ENCODE peak calls at places on chromosomes 1 and 21, in six cellular contexts. Q is HCT116, W is hepatocyte, M is astrocyte, F is GM23338, I is MM.1S. R is an unnamed sample.

GRCh38 chr1:201461193-201461657 is 7.8 kb downstream of the PHLDA3 start:
- DNase-seq in Q (peak; percentile 86), W (peak; percentile 89), M (peak; percentile 97), F (no peak), I (no peak), R (peak; percentile 81)

GRCh38 chr1:63230722-63231121 is 91.6 kb upstream of the FOXD3 start:
- DNase-seq in Q (no peak), W (no peak), M (no peak), F (no peak), I (no peak), R (no peak)

GRCh38 chr21:35005077-35005476 is 44.0 kb downstream of the RUNX1 start:
- DNase-seq in Q (no peak), W (no peak), M (no peak), F (no peak), I (no peak), R (no peak)

GRCh38 chr1:78223417-78224215 is 177.8 kb downstream of the GIPC2 start:
- DNase-seq in Q (no peak), W (no peak), M (peak; percentile 42), F (no peak), I (no peak), R (no peak)

GRCh38 chr1:8571200-8571984 is 246.0 kb downstream of the RERE start:
- DNase-seq in Q (no peak), W (peak; percentile 33), M (peak; percentile 32), F (no peak), I (no peak), R (no peak)

GRCh38 chr1:13965770-13966398 is 265.9 kb downstream of the PRDM2 start:
- DNase-seq in Q (peak; percentile 43), W (peak; percentile 87), M (peak; percentile 39), F (peak; percentile 88), I (peak; percentile 66), R (no peak)

GRCh38 chr1:63127376-63127775 is 195.0 kb upstream of the FOXD3 start:
- DNase-seq in Q (no peak), W (no peak), M (peak; percentile 73), F (no peak), I (no peak), R (no peak)

GRCh38 chr1:78490861-78491310 is at the start of gene PTGFR:
- DNase-seq in Q (no peak), W (peak; percentile 31), M (peak; percentile 31), F (peak; percentile 79), I (no peak), R (no peak)

GRCh38 chr1:150575518-150576366 is 3.7 kb downstream of the MCL1 start:
- DNase-seq in Q (no peak), W (peak; percentile 13), M (no peak), F (peak; percentile 5), I (no peak), R (no peak)

GRCh38 chr1:62809788-62810187 is 25.9 kb downstream of the ATG4C start:
- DNase-seq in Q (no peak), W (no peak), M (no peak), F (no peak), I (peak; percentile 26), R (no peak)

GRCh38 chr21:40717008-40717407 is 129.9 kb downstream of the DSCAM start:
- DNase-seq in Q (no peak), W (peak; percentile 11), M (no peak), F (no peak), I (no peak), R (no peak)

GRCh38 chr1:16913866-16914662 is 7.7 kb upstream of the CROCC start:
- DNase-seq in Q (peak; percentile 84), W (peak; percentile 97), M (peak; percentile 76), F (peak; percentile 98), I (peak; percentile 95), R (peak; percentile 55)

GRCh38 chr1:228109962-228110488 is 926 bp upstream of the MRPL55 start:
- DNase-seq in Q (no peak), W (peak; percentile 71), M (peak; percentile 20), F (peak; percentile 60), I (no peak), R (no peak)

GRCh38 chr1:18682375-18682774 is 51.7 kb downstream of the PAX7 start:
- DNase-seq in Q (no peak), W (no peak), M (no peak), F (peak; percentile 32), I (no peak), R (no peak)

GRCh38 chr1:201346337-201346939 is 31.0 kb downstream of the TNNT2 start:
- DNase-seq in Q (peak; percentile 54), W (peak; percentile 74), M (peak; percentile 27), F (peak; percentile 88), I (peak; percentile 27), R (peak; percentile 62)

GRCh38 chr21:25421327-25422028 is 185.8 kb downstream of the MRPL39 start:
- DNase-seq in Q (no peak), W (peak; percentile 59), M (peak; percentile 20), F (peak; percentile 90), I (peak; percentile 47), R (no peak)

GRCh38 chr1:155871390-155871789 is 12.0 kb downstream of the SYT11 start:
- DNase-seq in Q (no peak), W (peak; percentile 28), M (no peak), F (no peak), I (no peak), R (no peak)

GRCh38 chr21:25838809-25839208 is 104.0 kb downstream of the GABPA start:
- DNase-seq in Q (no peak), W (no peak), M (peak; percentile 60), F (no peak), I (no peak), R (no peak)

GRCh38 chr1:111199881-111200801 is at the start of gene DENND2D:
- DNase-seq in Q (no peak), W (no peak), M (no peak), F (no peak), I (no peak), R (peak; percentile 35)

GRCh38 chr1:203085528-203086406 is at the start of gene MYOG:
- DNase-seq in Q (no peak), W (no peak), M (no peak), F (no peak), I (no peak), R (no peak)

GRCh38 chr1:240169188-240169587 is 77.5 kb downstream of the FMN2 start:
- DNase-seq in Q (no peak), W (no peak), M (no peak), F (peak; percentile 38), I (no peak), R (no peak)

GRCh38 chr1:93611656-93612055 is 70.0 kb downstream of the BCAR3 start:
- DNase-seq in Q (no peak), W (no peak), M (no peak), F (no peak), I (no peak), R (no peak)
- H4K20me1 ChIP-seq in Q (peaks cover 8% of the 10 kb centered on the region), W (no peaks in the 10 kb centered on the region), M (peaks cover 69% of the 10 kb centered on the region), F (no peaks in the 10 kb centered on the region), I (no peaks in the 10 kb centered on the region), R (peaks cover 100% of the 10 kb centered on the region)

GRCh38 chr1:119680193-119680592 is 31.5 kb upstream of the PHGDH start:
- DNase-seq in Q (no peak), W (no peak), M (no peak), F (no peak), I (no peak), R (peak; percentile 23)

GRCh38 chr1:119682141-119682540 is 29.6 kb upstream of the PHGDH start:
- DNase-seq in Q (no peak), W (no peak), M (no peak), F (no peak), I (no peak), R (no peak)

GRCh38 chr1:119683893-119684292 is 27.8 kb upstream of the PHGDH start:
- DNase-seq in Q (no peak), W (no peak), M (no peak), F (no peak), I (no peak), R (no peak)

GRCh38 chr1:119680723-119681122 is 31.0 kb upstream of the PHGDH start:
- DNase-seq in Q (no peak), W (no peak), M (no peak), F (no peak), I (no peak), R (peak; percentile 1)

GRCh38 chr1:119681560-119681959 is 30.2 kb upstream of the PHGDH start:
- DNase-seq in Q (no peak), W (no peak), M (no peak), F (no peak), I (no peak), R (no peak)
- H3K27me3 ChIP-seq in Q (no peaks in the 10 kb centered on the region), W (no peaks in the 10 kb centered on the region), M (peaks cover 21% of the 10 kb centered on the region), F (no peaks in the 10 kb centered on the region), I (no peaks in the 10 kb centered on the region), R (no peaks in the 10 kb centered on the region)

DNA sequence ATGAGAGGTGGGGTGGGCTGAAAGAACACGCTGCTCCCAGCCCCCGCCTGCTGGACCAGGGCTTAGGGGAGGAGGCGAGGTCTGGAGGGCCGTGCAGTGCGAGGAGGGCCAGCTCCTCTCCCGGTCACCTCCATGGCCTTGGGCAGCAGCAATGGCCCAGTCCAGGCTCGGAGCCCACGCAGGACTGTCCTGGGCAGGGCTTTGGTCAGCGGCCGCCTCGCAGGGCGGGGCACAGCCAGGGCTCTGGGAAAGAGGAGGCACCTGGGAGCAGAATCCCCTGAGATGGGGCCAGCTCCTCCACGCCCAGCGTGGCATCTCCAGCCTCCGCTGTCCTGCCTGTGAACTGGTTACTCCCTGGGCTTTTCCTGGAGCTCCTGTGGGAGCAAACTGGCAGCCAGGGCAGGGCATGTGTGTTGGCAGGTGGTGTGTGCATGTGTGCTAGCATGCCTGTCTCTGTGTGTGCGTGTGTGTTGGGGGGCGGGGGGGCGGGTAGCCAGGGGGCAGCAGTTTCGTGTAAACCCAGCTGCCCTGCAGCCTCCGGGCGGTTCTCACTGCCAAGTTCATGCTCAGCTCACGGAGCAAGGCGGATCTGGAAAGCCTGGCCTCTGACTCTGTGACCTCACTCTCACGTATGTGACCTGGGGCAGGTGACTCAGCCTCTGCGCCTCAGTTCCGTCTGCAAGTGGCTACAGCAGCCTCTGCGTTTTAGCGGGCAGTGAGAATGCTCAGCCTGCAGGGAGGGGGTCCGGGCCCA is 27.5 kb downstream of the ARHGEF16 start:
- DNase-seq in Q (peak; percentile 42), W (peak; percentile 66), M (no peak), F (no peak), I (no peak), R (peak; percentile 90)
- H4K20me1 ChIP-seq in Q (no peaks in the 10 kb centered on the region), W (no peaks in the 10 kb centered on the region), M (no peaks in the 10 kb centered on the region), F (no peaks in the 10 kb centered on the region), I (no peaks in the 10 kb centered on the region), R (peaks cover 4% of the 10 kb centered on the region)

GRCh38 chr1:36602189-36602588 is 119.5 kb upstream of the CSF3R start:
- DNase-seq in Q (no peak), W (no peak), M (no peak), F (no peak), I (no peak), R (no peak)

GRCh38 chr1:36603461-36603860 is 120.7 kb upstream of the CSF3R start:
- DNase-seq in Q (no peak), W (no peak), M (no peak), F (no peak), I (no peak), R (no peak)

GRCh38 chr1:36595921-36596320 is 113.2 kb upstream of the CSF3R start:
- DNase-seq in Q (no peak), W (no peak), M (no peak), F (no peak), I (no peak), R (no peak)

GRCh38 chr1:36597514-36597913 is 114.8 kb upstream of the CSF3R start:
- DNase-seq in Q (no peak), W (no peak), M (no peak), F (no peak), I (no peak), R (peak; percentile 11)

DNA sequence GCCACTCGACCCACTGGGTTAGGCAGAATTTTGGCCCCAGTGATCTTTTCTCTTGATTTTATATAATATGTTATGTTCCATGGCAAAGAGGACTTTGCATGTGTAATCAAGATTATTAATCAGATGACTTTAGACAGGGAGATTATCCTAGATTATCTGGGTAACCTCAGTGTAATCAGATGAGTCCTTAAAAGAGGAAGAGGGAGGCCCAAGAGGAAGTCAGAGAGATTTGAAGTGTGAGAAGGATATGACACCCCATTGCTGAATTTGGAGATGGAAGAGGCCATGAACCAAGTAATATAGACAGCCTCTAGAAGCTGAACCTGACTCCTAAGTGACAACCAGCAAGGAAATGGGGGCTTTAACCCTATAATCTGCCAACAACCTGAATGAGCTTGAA is 117.1 kb upstream of the CSF3R start:
- DNase-seq in Q (no peak), W (no peak), M (no peak), F (no peak), I (no peak), R (no peak)
- H3K27me3 ChIP-seq in Q (peaks cover 50% of the 10 kb centered on the region), W (peaks cover 41% of the 10 kb centered on the region), M (peaks cover 2% of the 10 kb centered on the region), F (no peaks in the 10 kb centered on the region), I (peaks cover 82% of the 10 kb centered on the region), R (peaks cover 86% of the 10 kb centered on the region)

R was measured in PC-9.